ENCODE peak calls at places on chromosomes 4 and X, in four cellular contexts. One of them, this sample, is unnamed.

GRCh38 chrX:77966361-77966760 is 3.1 kb downstream of the PGAM4 start:
- DNase-seq in HepG2: no peak
- DNase-seq in GM12878: no peak
- DNase-seq in K562: no peak
- DNase-seq in this sample: no peak

GRCh38 chr4:74181225-74181624 is 23.3 kb downstream of the MTHFD2L start:
- DNase-seq in K562: no peak
- DNase-seq in GM12878: no peak
- DNase-seq in HepG2: no peak
- DNase-seq in this sample: no peak

GRCh38 chrX:65581661-65582339 is 47.2 kb upstream of the LAS1L start:
- DNase-seq in K562: peak; percentile 60
- DNase-seq in GM12878: no peak
- DNase-seq in HepG2: peak; percentile 26
- DNase-seq in this sample: peak; percentile 72

GRCh38 chr4:7638984-7639789 is 204.5 kb upstream of the PSAPL1 start:
- DNase-seq in K562: no peak
- DNase-seq in GM12878: no peak
- DNase-seq in HepG2: peak; percentile 93
- DNase-seq in this sample: no peak

GRCh38 chr4:148445903-148446261 is 3.7 kb upstream of the NR3C2 start:
- DNase-seq in GM12878: no peak
- DNase-seq in K562: no peak
- DNase-seq in HepG2: no peak
- DNase-seq in this sample: no peak

GRCh38 chr4:78040431-78040830 is 16.7 kb upstream of the FRAS1 start:
- DNase-seq in HepG2: no peak
- DNase-seq in GM12878: no peak
- DNase-seq in K562: no peak
- DNase-seq in this sample: no peak

GRCh38 chr4:128913228-128913627 is 103.7 kb downstream of the JADE1 start:
- DNase-seq in K562: no peak
- DNase-seq in GM12878: peak; percentile 85
- DNase-seq in HepG2: no peak
- DNase-seq in this sample: no peak

GRCh38 chr4:186839122-186840037 is 115.7 kb upstream of the FAT1 start:
- DNase-seq in K562: peak; percentile 43
- DNase-seq in GM12878: no peak
- DNase-seq in HepG2: no peak
- DNase-seq in this sample: no peak

GRCh38 chrX:103437147-103437873 is 61.0 kb downstream of the BEX3 start:
- DNase-seq in GM12878: no peak
- DNase-seq in HepG2: no peak
- DNase-seq in K562: no peak
- DNase-seq in this sample: no peak

DNA sequence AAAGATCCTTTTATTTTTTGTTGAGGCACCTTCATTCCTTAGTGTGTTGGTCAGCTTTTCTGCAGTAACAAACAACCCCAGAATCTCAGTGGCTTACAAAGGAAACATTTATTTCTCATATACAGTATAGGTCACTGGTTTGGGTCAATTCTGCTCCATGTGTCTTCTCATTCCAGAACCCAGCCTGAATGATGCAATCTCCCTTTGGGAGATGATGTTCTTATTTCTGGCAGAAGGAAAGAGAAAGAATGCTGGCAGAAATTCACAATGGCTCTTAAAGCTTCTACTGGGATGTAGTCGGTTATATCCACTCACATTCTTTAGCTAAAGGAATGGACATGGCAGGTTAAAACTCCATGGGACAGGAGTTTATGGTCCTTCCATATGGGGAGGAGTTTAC is 42.3 kb downstream of the IDS start:
- DNase-seq in GM12878: no peak
- DNase-seq in K562: no peak
- DNase-seq in HepG2: no peak
- DNase-seq in this sample: no peak
- TF ChIP-seq FOXK2 in GM12878: no peak
- TF ChIP-seq FOXK2 in K562: no peak
- TF ChIP-seq FOXK2 in HepG2: no peak
- TF ChIP-seq FOXK2 in this sample: no peak

GRCh38 chr4:184444215-184444952 is 30.0 kb downstream of the IRF2 start:
- DNase-seq in HepG2: no peak
- DNase-seq in GM12878: no peak
- DNase-seq in K562: no peak
- DNase-seq in this sample: no peak
- TF ChIP-seq FOXK2 in HepG2: no peak
- TF ChIP-seq FOXK2 in GM12878: no peak
- TF ChIP-seq FOXK2 in K562: no peak
- TF ChIP-seq FOXK2 in this sample: no peak

GRCh38 chrX:43166874-43167273 is 388.9 kb upstream of the PPP1R2C start:
- DNase-seq in K562: no peak
- DNase-seq in HepG2: peak; percentile 3
- DNase-seq in GM12878: no peak
- DNase-seq in this sample: no peak
- TF ChIP-seq FOXK2 in K562: no peak
- TF ChIP-seq FOXK2 in HepG2: no peak
- TF ChIP-seq FOXK2 in GM12878: no peak
- TF ChIP-seq FOXK2 in this sample: no peak

GRCh38 chr4:1473718-1474117 is 67.5 kb upstream of the NKX1-1 start:
- DNase-seq in GM12878: no peak
- DNase-seq in K562: no peak
- DNase-seq in HepG2: no peak
- DNase-seq in this sample: no peak
- TF ChIP-seq FOXK2 in GM12878: no peak
- TF ChIP-seq FOXK2 in K562: no peak
- TF ChIP-seq FOXK2 in HepG2: no peak
- TF ChIP-seq FOXK2 in this sample: no peak

GRCh38 chr4:98997176-98997575 is 1.7 kb downstream of the METAP1 start:
- DNase-seq in GM12878: no peak
- DNase-seq in HepG2: no peak
- DNase-seq in K562: no peak
- DNase-seq in this sample: no peak

GRCh38 chr4:98994474-98995182 is 893 bp upstream of the METAP1 start:
- DNase-seq in HepG2: peak; percentile 45
- DNase-seq in K562: no peak
- DNase-seq in GM12878: no peak
- DNase-seq in this sample: peak; percentile 16

GRCh38 chr4:98995183-98996055 is at the start of gene METAP1:
- DNase-seq in HepG2: peak; percentile 93
- DNase-seq in K562: peak; percentile 91
- DNase-seq in GM12878: peak; percentile 79
- DNase-seq in this sample: peak; percentile 94

GRCh38 chr4:98996056-98996941 is 778 bp downstream of the METAP1 start:
- DNase-seq in K562: no peak
- DNase-seq in GM12878: no peak
- DNase-seq in HepG2: peak; percentile 23
- DNase-seq in this sample: peak; percentile 25

GRCh38 chr4:98993419-98994071 is 2.0 kb upstream of the METAP1 start:
- DNase-seq in GM12878: no peak
- DNase-seq in HepG2: no peak
- DNase-seq in K562: no peak
- DNase-seq in this sample: no peak
- TF ChIP-seq FOXK2 in GM12878: no peak
- TF ChIP-seq FOXK2 in HepG2: no peak
- TF ChIP-seq FOXK2 in K562: no peak
- TF ChIP-seq FOXK2 in this sample: no peak

DNA sequence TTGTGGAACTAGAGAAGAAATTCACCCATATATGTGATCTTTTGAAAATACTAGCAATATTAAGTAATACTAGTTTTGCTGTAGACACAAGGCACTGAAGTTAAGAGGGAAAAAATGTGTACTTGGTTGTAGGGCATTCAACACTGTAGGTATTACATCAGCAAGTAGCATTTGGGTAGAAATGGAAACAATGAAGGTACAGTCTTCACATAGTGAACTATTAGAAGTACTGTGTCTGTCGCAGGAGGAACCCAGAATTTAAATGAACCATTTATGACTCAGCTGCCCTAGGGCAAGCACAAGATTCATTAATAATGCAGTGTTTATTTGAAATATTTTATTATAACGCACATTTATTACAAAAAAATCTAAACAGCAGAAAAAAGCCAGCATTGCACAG is 572.7 kb upstream of the TENM3 start:
- DNase-seq in GM12878: no peak
- DNase-seq in K562: no peak
- DNase-seq in HepG2: no peak
- DNase-seq in this sample: no peak
- TF ChIP-seq FOXK2 in GM12878: no peak
- TF ChIP-seq FOXK2 in K562: no peak
- TF ChIP-seq FOXK2 in HepG2: no peak
- TF ChIP-seq FOXK2 in this sample: no peak

This sample was measured in HEK293T.